ENCODE peak calls at places on chromosomes 16 and 17, in five cellular contexts. One of them, this sample, is unnamed. For H3K9me3, the result is how much of the 10 kb centered on the place peaks cover.

GRCh38 chr17:181213-182163 is at the start of gene DOC2B:
- DNase-seq in mammary epithelial cell: peak
- DNase-seq in heart left ventricle: peak
- DNase-seq in upper lobe of left lung: peak
- DNase-seq in lung: peak
- DNase-seq in this sample: peak

GRCh38 chr17:15475620-15476354 is 8.4 kb upstream of the CDRT4 start:
- DNase-seq in lung: no peak
- DNase-seq in heart left ventricle: no peak
- DNase-seq in upper lobe of left lung: no peak
- DNase-seq in mammary epithelial cell: peak
- DNase-seq in this sample: no peak

GRCh38 chr17:68161644-68162428 is 86.0 kb upstream of the AMZ2 start:
- DNase-seq in upper lobe of left lung: no peak
- DNase-seq in mammary epithelial cell: no peak
- DNase-seq in heart left ventricle: peak
- DNase-seq in lung: no peak
- DNase-seq in this sample: no peak

GRCh38 chr16:46737621-46738214 is 10.4 kb downstream of the MYLK3 start:
- DNase-seq in lung: no peak
- DNase-seq in heart left ventricle: no peak
- DNase-seq in upper lobe of left lung: no peak
- DNase-seq in mammary epithelial cell: no peak
- DNase-seq in this sample: no peak

GRCh38 chr17:51397361-51398127 is 137.2 kb downstream of the UTP18 start:
- DNase-seq in lung: no peak
- DNase-seq in upper lobe of left lung: no peak
- DNase-seq in heart left ventricle: no peak
- DNase-seq in mammary epithelial cell: peak
- DNase-seq in this sample: no peak

GRCh38 chr16:11232852-11233726 is 22.9 kb downstream of the SOCS1 start:
- DNase-seq in heart left ventricle: peak
- DNase-seq in upper lobe of left lung: peak
- DNase-seq in mammary epithelial cell: no peak
- DNase-seq in lung: peak
- DNase-seq in this sample: peak

GRCh38 chr16:73878616-73879015 is 418.0 kb upstream of the PSMD7 start:
- DNase-seq in heart left ventricle: no peak
- DNase-seq in upper lobe of left lung: no peak
- DNase-seq in mammary epithelial cell: peak
- DNase-seq in lung: no peak
- DNase-seq in this sample: no peak

GRCh38 chr16:11089504-11090124 is 145.2 kb downstream of the CLEC16A start:
- DNase-seq in upper lobe of left lung: peak
- DNase-seq in heart left ventricle: peak
- DNase-seq in lung: peak
- DNase-seq in mammary epithelial cell: no peak
- DNase-seq in this sample: peak

GRCh38 chr16:21300309-21301167 is 22.4 kb upstream of the CRYM start:
- DNase-seq in heart left ventricle: peak
- DNase-seq in upper lobe of left lung: peak
- DNase-seq in mammary epithelial cell: peak
- DNase-seq in lung: peak
- DNase-seq in this sample: peak

GRCh38 chr16:14520753-14521152 is 109.3 kb downstream of the PARN start:
- DNase-seq in mammary epithelial cell: no peak
- DNase-seq in heart left ventricle: no peak
- DNase-seq in lung: no peak
- DNase-seq in upper lobe of left lung: no peak
- DNase-seq in this sample: no peak

GRCh38 chr17:57462007-57462579 is 205.8 kb downstream of the MSI2 start:
- DNase-seq in lung: no peak
- DNase-seq in mammary epithelial cell: no peak
- DNase-seq in heart left ventricle: no peak
- DNase-seq in upper lobe of left lung: no peak
- DNase-seq in this sample: no peak
- H3K4me3 ChIP-seq in lung: no peak
- H3K4me3 ChIP-seq in mammary epithelial cell: no peak
- H3K4me3 ChIP-seq in heart left ventricle: no peak
- H3K4me3 ChIP-seq in upper lobe of left lung: no peak
- H3K4me3 ChIP-seq in this sample: no peak

GRCh38 chr16:35910409-35910808 is 2451.0 kb downstream of the TP53TG3F start:
- DNase-seq in upper lobe of left lung: no peak
- DNase-seq in mammary epithelial cell: no peak
- DNase-seq in heart left ventricle: no peak
- DNase-seq in lung: no peak
- DNase-seq in this sample: no peak

GRCh38 chr16:35908942-35909341 is 2449.5 kb downstream of the TP53TG3F start:
- DNase-seq in mammary epithelial cell: no peak
- DNase-seq in upper lobe of left lung: no peak
- DNase-seq in heart left ventricle: no peak
- DNase-seq in lung: no peak
- DNase-seq in this sample: no peak

GRCh38 chr16:35908152-35908551 is 2448.7 kb downstream of the TP53TG3F start:
- DNase-seq in upper lobe of left lung: no peak
- DNase-seq in lung: no peak
- DNase-seq in heart left ventricle: no peak
- DNase-seq in mammary epithelial cell: no peak
- DNase-seq in this sample: no peak

GRCh38 chr16:35911899-35912298 is 2452.5 kb downstream of the TP53TG3F start:
- DNase-seq in lung: no peak
- DNase-seq in upper lobe of left lung: no peak
- DNase-seq in mammary epithelial cell: no peak
- DNase-seq in heart left ventricle: no peak
- DNase-seq in this sample: no peak

DNA sequence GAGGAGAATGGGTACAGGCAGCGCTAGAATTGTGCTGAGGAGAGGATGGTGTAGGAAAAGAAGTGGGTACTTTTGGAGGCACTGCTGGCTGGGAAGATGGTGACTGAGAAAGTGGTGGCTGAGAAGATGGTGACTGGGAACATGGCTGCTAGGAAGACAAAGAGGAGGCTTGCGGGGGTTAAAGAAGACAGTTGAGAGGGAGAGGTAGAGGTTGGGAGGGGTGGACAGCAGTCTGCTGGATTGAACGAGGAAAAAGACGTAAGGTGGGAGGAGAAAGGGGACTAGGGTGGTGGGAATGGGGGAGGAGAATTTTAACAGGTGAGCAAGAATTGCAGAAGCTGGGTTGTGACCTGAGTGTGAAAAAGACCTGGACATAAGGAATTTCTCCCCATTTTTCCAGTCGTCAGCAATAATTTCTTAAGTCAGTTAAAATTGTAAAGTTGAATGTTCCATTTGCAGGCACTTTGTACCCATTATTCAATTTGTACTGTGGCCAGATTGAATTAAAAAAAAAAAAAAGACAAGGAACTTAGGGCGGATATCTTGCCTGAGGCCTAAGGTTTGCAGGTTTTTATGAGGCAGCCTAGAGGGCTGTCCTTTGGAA is 2450.0 kb downstream of the TP53TG3F start:
- DNase-seq in lung: no peak
- DNase-seq in heart left ventricle: no peak
- DNase-seq in upper lobe of left lung: no peak
- DNase-seq in mammary epithelial cell: no peak
- DNase-seq in this sample: no peak
- H3K9me3 ChIP-seq in lung: under half
- H3K9me3 ChIP-seq in heart left ventricle: under half
- H3K9me3 ChIP-seq in upper lobe of left lung: under half
- H3K9me3 ChIP-seq in mammary epithelial cell: under half
- H3K9me3 ChIP-seq in this sample: under half

DNA sequence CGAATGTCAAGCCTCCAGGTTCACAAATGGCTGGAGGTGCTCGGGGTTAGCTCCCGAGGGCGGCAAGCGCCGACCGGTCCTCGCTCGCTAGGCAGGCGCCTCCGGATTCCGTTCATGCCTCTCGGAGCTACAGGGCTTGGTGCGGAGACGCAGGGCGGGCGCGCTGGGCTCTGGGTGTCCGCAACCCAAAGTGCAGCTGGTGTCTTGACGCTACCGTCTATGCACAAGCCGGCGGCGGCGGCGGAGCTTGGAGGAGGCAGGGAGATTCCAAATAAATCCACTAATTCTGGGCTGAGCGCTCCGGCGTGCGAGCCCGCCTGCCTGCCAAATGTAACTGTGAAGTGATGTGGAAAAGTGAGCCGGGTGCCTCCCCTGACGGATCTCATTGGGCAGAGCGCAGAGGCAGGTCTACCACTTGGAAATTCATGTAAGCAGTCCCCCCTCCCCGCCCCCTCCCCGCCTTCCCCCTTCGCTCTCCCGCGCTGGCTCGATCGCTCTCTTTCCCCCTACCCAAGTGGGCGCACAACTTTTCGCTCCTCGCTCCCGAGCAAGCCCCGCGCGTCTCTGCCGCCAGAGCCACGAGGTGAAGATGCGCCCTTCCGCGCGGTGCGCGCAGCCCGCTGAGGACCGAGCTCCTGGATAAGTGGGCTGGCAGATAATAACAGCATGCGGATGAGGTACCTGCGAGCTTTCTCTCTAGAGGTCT is at the start of gene CDH8:
- DNase-seq in mammary epithelial cell: peak
- DNase-seq in heart left ventricle: no peak
- DNase-seq in lung: no peak
- DNase-seq in upper lobe of left lung: no peak
- DNase-seq in this sample: no peak
- H3K4me3 ChIP-seq in mammary epithelial cell: peak
- H3K4me3 ChIP-seq in heart left ventricle: peak
- H3K4me3 ChIP-seq in lung: peak
- H3K4me3 ChIP-seq in upper lobe of left lung: peak
- H3K4me3 ChIP-seq in this sample: no peak

GRCh38 chr17:22507823-22508222 is 815.5 kb downstream of the KCNJ18 start:
- DNase-seq in upper lobe of left lung: no peak
- DNase-seq in lung: no peak
- DNase-seq in mammary epithelial cell: no peak
- DNase-seq in heart left ventricle: no peak
- DNase-seq in this sample: no peak
- H3K9me3 ChIP-seq in upper lobe of left lung: under half
- H3K9me3 ChIP-seq in lung: under half
- H3K9me3 ChIP-seq in mammary epithelial cell: under half
- H3K9me3 ChIP-seq in heart left ventricle: under half
- H3K9me3 ChIP-seq in this sample: half or more

GRCh38 chr17:28940142-28940541 is 11.2 kb downstream of the PHF12 start:
- DNase-seq in lung: no peak
- DNase-seq in mammary epithelial cell: no peak
- DNase-seq in heart left ventricle: no peak
- DNase-seq in upper lobe of left lung: no peak
- DNase-seq in this sample: no peak

GRCh38 chr17:28938552-28938951 is 12.8 kb downstream of the PHF12 start:
- DNase-seq in lung: no peak
- DNase-seq in upper lobe of left lung: no peak
- DNase-seq in mammary epithelial cell: no peak
- DNase-seq in heart left ventricle: peak
- DNase-seq in this sample: no peak

GRCh38 chr17:28942925-28943324 is 8.4 kb downstream of the PHF12 start:
- DNase-seq in upper lobe of left lung: no peak
- DNase-seq in mammary epithelial cell: no peak
- DNase-seq in heart left ventricle: no peak
- DNase-seq in lung: no peak
- DNase-seq in this sample: no peak

GRCh38 chr17:28941251-28941650 is 10.1 kb downstream of the PHF12 start:
- DNase-seq in heart left ventricle: no peak
- DNase-seq in mammary epithelial cell: no peak
- DNase-seq in lung: no peak
- DNase-seq in upper lobe of left lung: no peak
- DNase-seq in this sample: no peak

DNA sequence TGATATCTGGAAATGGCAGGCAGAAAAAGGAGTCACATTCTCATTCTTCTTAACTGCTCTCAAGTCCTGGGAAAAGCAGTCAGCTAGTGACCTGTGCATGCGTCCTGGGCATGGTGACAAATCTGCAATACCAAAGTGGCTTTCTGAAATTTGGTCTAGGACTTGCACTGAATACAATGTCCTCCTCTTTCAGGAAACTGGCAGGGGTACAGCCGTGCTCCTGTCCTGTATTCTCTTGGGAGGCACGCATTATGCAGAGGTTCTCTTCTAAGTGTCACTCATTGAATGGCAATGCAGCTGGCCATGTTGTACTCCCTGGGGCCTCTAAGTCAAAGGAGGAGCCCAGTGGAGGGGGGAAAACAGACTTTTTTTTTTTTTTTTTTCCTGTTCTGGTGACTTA is 10.6 kb downstream of the PHF12 start:
- DNase-seq in heart left ventricle: peak
- DNase-seq in upper lobe of left lung: peak
- DNase-seq in mammary epithelial cell: no peak
- DNase-seq in lung: no peak
- DNase-seq in this sample: no peak
- H3K4me3 ChIP-seq in heart left ventricle: no peak
- H3K4me3 ChIP-seq in upper lobe of left lung: no peak
- H3K4me3 ChIP-seq in mammary epithelial cell: no peak
- H3K4me3 ChIP-seq in lung: no peak
- H3K4me3 ChIP-seq in this sample: no peak

GRCh38 chr17:22469101-22469880 is 777.0 kb downstream of the KCNJ18 start:
- DNase-seq in mammary epithelial cell: no peak
- DNase-seq in heart left ventricle: no peak
- DNase-seq in upper lobe of left lung: no peak
- DNase-seq in lung: no peak
- DNase-seq in this sample: no peak
- H3K9me3 ChIP-seq in mammary epithelial cell: under half
- H3K9me3 ChIP-seq in heart left ventricle: under half
- H3K9me3 ChIP-seq in upper lobe of left lung: under half
- H3K9me3 ChIP-seq in lung: under half
- H3K9me3 ChIP-seq in this sample: under half

GRCh38 chr17:35161281-35161761 is 13.7 kb downstream of the UNC45B start:
- DNase-seq in mammary epithelial cell: peak
- DNase-seq in lung: no peak
- DNase-seq in upper lobe of left lung: no peak
- DNase-seq in heart left ventricle: no peak
- DNase-seq in this sample: no peak
- H3K4me3 ChIP-seq in mammary epithelial cell: no peak
- H3K4me3 ChIP-seq in lung: no peak
- H3K4me3 ChIP-seq in upper lobe of left lung: no peak
- H3K4me3 ChIP-seq in heart left ventricle: no peak
- H3K4me3 ChIP-seq in this sample: no peak

GRCh38 chr16:66275795-66276428 is 90.6 kb upstream of the CDH5 start:
- DNase-seq in heart left ventricle: no peak
- DNase-seq in upper lobe of left lung: peak
- DNase-seq in mammary epithelial cell: peak
- DNase-seq in lung: peak
- DNase-seq in this sample: peak

GRCh38 chr16:66278604-66279262 is 87.8 kb upstream of the CDH5 start:
- DNase-seq in lung: no peak
- DNase-seq in upper lobe of left lung: peak
- DNase-seq in heart left ventricle: no peak
- DNase-seq in mammary epithelial cell: peak
- DNase-seq in this sample: no peak

GRCh38 chr16:66274335-66275110 is 92.0 kb upstream of the CDH5 start:
- DNase-seq in lung: no peak
- DNase-seq in heart left ventricle: no peak
- DNase-seq in mammary epithelial cell: peak
- DNase-seq in upper lobe of left lung: no peak
- DNase-seq in this sample: no peak

GRCh38 chr16:66277311-66278070 is 89.0 kb upstream of the CDH5 start:
- DNase-seq in lung: no peak
- DNase-seq in upper lobe of left lung: no peak
- DNase-seq in heart left ventricle: no peak
- DNase-seq in mammary epithelial cell: no peak
- DNase-seq in this sample: no peak

DNA sequence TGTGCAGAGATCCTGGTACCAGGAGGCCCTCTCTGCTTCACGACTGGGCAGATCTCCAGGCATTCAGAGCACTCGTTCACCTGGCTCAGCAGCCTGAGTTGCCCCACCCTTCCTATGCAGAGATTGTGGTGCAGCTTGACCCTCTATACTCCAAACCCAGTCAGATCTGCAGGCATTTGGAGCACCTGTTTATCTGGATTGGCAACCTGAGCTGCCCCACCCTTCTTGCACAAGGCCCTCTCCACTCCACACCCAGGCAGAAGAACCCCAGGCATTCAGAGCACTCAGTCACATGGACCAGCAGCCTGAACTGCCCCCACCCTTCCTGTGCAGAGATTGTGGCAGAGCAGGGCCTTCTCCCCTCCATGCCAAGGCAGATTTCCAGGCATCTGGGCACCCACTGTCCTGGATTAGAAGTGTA is 88.4 kb upstream of the CDH5 start:
- DNase-seq in lung: peak
- DNase-seq in upper lobe of left lung: peak
- DNase-seq in mammary epithelial cell: peak
- DNase-seq in heart left ventricle: no peak
- DNase-seq in this sample: peak
- H3K9me3 ChIP-seq in lung: under half
- H3K9me3 ChIP-seq in upper lobe of left lung: under half
- H3K9me3 ChIP-seq in mammary epithelial cell: under half
- H3K9me3 ChIP-seq in heart left ventricle: under half
- H3K9me3 ChIP-seq in this sample: under half

This sample was measured in stomach.